ENCODE peak calls at places on chromosomes 7 and 10, in seven cellular contexts. R is MM.1S, A is fibroblast of pulmonary artery, F is cardiac muscle cell, U is thyroid gland, S is Panc1, C is heart right ventricle. G is an unnamed sample.

GRCh38 chr10:17730667-17731066 is 21.3 kb upstream of the TMEM236 start:
- DNase-seq in R (no peak), A (peak; percentile 37), U (no peak), C (no peak), S (no peak), F (peak; percentile 56), G (no peak)

GRCh38 chr7:100546129-100546867 is 7.3 kb downstream of the AGFG2 start:
- DNase-seq in R (no peak), C (no peak), A (no peak), F (no peak), S (no peak), U (no peak), G (peak; percentile 89)

GRCh38 chr10:63137306-63137705 is 4.2 kb downstream of the NRBF2 start:
- DNase-seq in A (peak; percentile 60), R (no peak), S (no peak), F (peak; percentile 68), U (no peak), C (no peak), G (peak; percentile 33)

GRCh38 chr7:102819151-102819550 is 70.4 kb downstream of the FAM185A start:
- DNase-seq in A (peak; percentile 24), R (no peak), F (peak; percentile 48), S (no peak), C (no peak), U (no peak), G (no peak)

GRCh38 chr7:6221340-6222319 is 50.8 kb downstream of the CYTH3 start:
- DNase-seq in U (no peak), R (no peak), F (peak; percentile 19), A (peak; percentile 44), S (no peak), C (no peak), G (peak; percentile 24)

GRCh38 chr7:90655566-90655965 is 59.4 kb downstream of the CDK14 start:
- DNase-seq in R (no peak), A (peak; percentile 85), U (no peak), F (peak; percentile 78), S (no peak), C (no peak), G (peak; percentile 44)

GRCh38 chr7:20828947-20829346 is 42.3 kb upstream of the SP8 start:
- DNase-seq in R (peak; percentile 58), S (no peak), U (no peak), C (no peak), F (no peak), A (no peak), G (no peak)

GRCh38 chr10:71864861-71865473 is 13.9 kb upstream of the PSAP start:
- DNase-seq in R (no peak), F (peak; percentile 65), U (no peak), C (no peak), S (no peak), A (peak; percentile 44), G (no peak)

GRCh38 chr10:125982256-125982948 is 86.0 kb downstream of the FANK1 start:
- DNase-seq in R (peak; percentile 59), A (peak; percentile 81), C (no peak), U (peak; percentile 8), S (peak; percentile 64), F (peak; percentile 76), G (peak; percentile 64)

GRCh38 chr7:87316097-87316700 is 29.3 kb upstream of the CROT start:
- DNase-seq in S (no peak), C (no peak), F (no peak), R (peak; percentile 32), A (no peak), U (no peak), G (peak; percentile 71)

GRCh38 chr7:108497082-108497725 is 28.7 kb downstream of the PNPLA8 start:
- DNase-seq in A (peak; percentile 75), F (peak; percentile 72), U (peak; percentile 44), R (peak; percentile 72), S (peak; percentile 47), C (no peak), G (peak; percentile 61)

GRCh38 chr10:123786306-123786705 is 105.3 kb downstream of the CPXM2 start:
- DNase-seq in A (no peak), F (no peak), R (no peak), S (no peak), C (no peak), U (no peak), G (no peak)

GRCh38 chr10:68153473-68154210 is 44.4 kb downstream of the MYPN start:
- DNase-seq in F (peak; percentile 92), S (peak; percentile 100), U (no peak), C (no peak), A (peak; percentile 96), R (no peak), G (no peak)

GRCh38 chr10:3323865-3324498 is 151.4 kb upstream of the PITRM1 start:
- DNase-seq in U (no peak), A (peak; percentile 29), S (no peak), F (peak; percentile 52), R (no peak), C (no peak), G (no peak)

GRCh38 chr10:124703778-124704427 is 40.3 kb downstream of the FAM53B start:
- DNase-seq in S (no peak), C (peak; percentile 88), U (peak; percentile 80), F (peak; percentile 64), R (no peak), A (peak; percentile 35), G (no peak)

GRCh38 chr10:33056828-33057227 is 98.8 kb upstream of the ITGB1 start:
- DNase-seq in R (no peak), U (no peak), S (no peak), A (no peak), C (no peak), F (no peak), G (no peak)

GRCh38 chr10:96612052-96612830 is 25.4 kb upstream of the TM9SF3 start:
- DNase-seq in C (no peak), U (no peak), A (no peak), S (no peak), F (no peak), R (no peak), G (no peak)

GRCh38 chr10:97676770-97677581 is 10.1 kb downstream of the AVPI1 start:
- DNase-seq in U (peak; percentile 29), C (no peak), F (peak; percentile 70), R (peak; percentile 39), A (peak; percentile 71), S (peak; percentile 35), G (peak; percentile 66)
- TF ChIP-seq CTCF in U (peak; percentile 80), C (peak; percentile 91), F (peak; percentile 81), R (peak; percentile 70), A (peak; percentile 88), S (peak; percentile 97), G (peak; percentile 88)

GRCh38 chr10:102505462-102506115 is 1.8 kb downstream of the SUFU start:
- DNase-seq in A (no peak), R (no peak), C (no peak), U (peak; percentile 72), S (no peak), F (no peak), G (no peak)
- H3K4me3 ChIP-seq in A (peak overlapping the region; percentile 99), R (no peak overlapping the region), C (no peak overlapping the region), U (no peak overlapping the region), S (no peak overlapping the region), F (no peak overlapping the region), G (no peak overlapping the region)

GRCh38 chr10:108913300-108913699 is 1010.0 kb downstream of the XPNPEP1 start:
- DNase-seq in C (no peak), A (no peak), U (peak; percentile 52), S (no peak), R (no peak), F (no peak), G (no peak)

GRCh38 chr10:108911814-108912541 is 1011.3 kb downstream of the XPNPEP1 start:
- DNase-seq in S (no peak), R (no peak), U (peak; percentile 59), C (peak; percentile 25), F (peak; percentile 57), A (peak; percentile 50), G (no peak)
- TF ChIP-seq CTCF in S (peak; percentile 68), R (no peak), U (peak; percentile 14), C (peak; percentile 50), F (peak; percentile 66), A (peak; percentile 49), G (peak; percentile 4)

GRCh38 chr7:157473051-157473569 is 136.3 kb downstream of the DNAJB6 start:
- DNase-seq in F (no peak), R (no peak), C (no peak), A (no peak), S (no peak), U (no peak), G (no peak)
- H3K4me3 ChIP-seq in F (no peak overlapping the region), R (no peak overlapping the region), C (no peak overlapping the region), A (no peak overlapping the region), S (no peak overlapping the region), U (no peak overlapping the region), G (no peak overlapping the region)

GRCh38 chr7:123581162-123581459 is 20.5 kb upstream of the ASB15 start:
- DNase-seq in S (no peak), A (no peak), R (no peak), C (no peak), U (no peak), F (no peak), G (no peak)
- TF ChIP-seq CTCF in S (peak; percentile 58), A (no peak), R (no peak), C (no peak), U (no peak), F (no peak), G (no peak)

GRCh38 chr7:23467281-23467680 is 3.0 kb downstream of the IGF2BP3 start:
- DNase-seq in C (no peak), R (no peak), F (no peak), U (no peak), S (no peak), A (no peak), G (no peak)
- H3K4me3 ChIP-seq in C (no peak overlapping the region), R (no peak overlapping the region), F (peak overlapping the region; percentile 72), U (no peak overlapping the region), S (peak overlapping the region; percentile 98), A (peak overlapping the region; percentile 72), G (peak overlapping the region; percentile 98)

GRCh38 chr10:60729106-60729505 is 49.2 kb upstream of the CDK1 start:
- DNase-seq in R (no peak), A (no peak), F (no peak), U (no peak), S (no peak), C (no peak), G (no peak)
- TF ChIP-seq CTCF in R (no peak), A (no peak), F (no peak), U (no peak), S (no peak), C (no peak), G (no peak)

GRCh38 chr7:35967366-35968139 is 166.7 kb downstream of the SEPTIN7 start:
- DNase-seq in S (no peak), A (no peak), R (no peak), F (peak; percentile 13), C (no peak), U (no peak), G (no peak)
- H3K4me3 ChIP-seq in S (no peak overlapping the region), A (no peak overlapping the region), R (no peak overlapping the region), F (no peak overlapping the region), C (no peak overlapping the region), U (no peak overlapping the region), G (no peak overlapping the region)